ENCODE peak calls at places on chromosomes 2 and 18, in five cellular contexts. One of them, this sample, is unnamed.

GRCh38 chr2:46335404-46335965 is 38.3 kb downstream of the EPAS1 start:
- DNase-seq in trophoblast cell: no peak
- DNase-seq in GM23248: peak; percentile 89
- DNase-seq in MM.1S: no peak
- DNase-seq in mammary epithelial cell: peak; percentile 35
- DNase-seq in this sample: no peak

GRCh38 chr2:27322301-27322765 is 564 bp downstream of the MPV17 start:
- DNase-seq in trophoblast cell: peak; percentile 5
- DNase-seq in GM23248: peak; percentile 48
- DNase-seq in MM.1S: no peak
- DNase-seq in mammary epithelial cell: no peak
- DNase-seq in this sample: peak; percentile 77

GRCh38 chr2:234463626-234464290 is 33.1 kb downstream of the ARL4C start:
- DNase-seq in trophoblast cell: no peak
- DNase-seq in GM23248: no peak
- DNase-seq in MM.1S: no peak
- DNase-seq in mammary epithelial cell: no peak
- DNase-seq in this sample: no peak

GRCh38 chr2:30205456-30205855 is 25.9 kb upstream of the LBH start:
- DNase-seq in trophoblast cell: no peak
- DNase-seq in GM23248: no peak
- DNase-seq in MM.1S: no peak
- DNase-seq in mammary epithelial cell: no peak
- DNase-seq in this sample: no peak

GRCh38 chr2:215861607-215862033 is 151.7 kb downstream of the MREG start:
- DNase-seq in trophoblast cell: no peak
- DNase-seq in GM23248: no peak
- DNase-seq in MM.1S: no peak
- DNase-seq in mammary epithelial cell: no peak
- DNase-seq in this sample: no peak

GRCh38 chr18:76493213-76494107 is 1.6 kb downstream of the ZNF516 start:
- DNase-seq in trophoblast cell: no peak
- DNase-seq in GM23248: peak; percentile 67
- DNase-seq in MM.1S: peak; percentile 48
- DNase-seq in mammary epithelial cell: peak; percentile 40
- DNase-seq in this sample: peak; percentile 94

GRCh38 chr2:235521844-235522243 is 28.0 kb downstream of the AGAP1 start:
- DNase-seq in trophoblast cell: no peak
- DNase-seq in GM23248: peak; percentile 40
- DNase-seq in MM.1S: no peak
- DNase-seq in mammary epithelial cell: no peak
- DNase-seq in this sample: no peak

GRCh38 chr2:204749319-204749718 is 204.0 kb downstream of the PARD3B start:
- DNase-seq in trophoblast cell: no peak
- DNase-seq in GM23248: peak; percentile 89
- DNase-seq in MM.1S: no peak
- DNase-seq in mammary epithelial cell: peak; percentile 62
- DNase-seq in this sample: no peak

GRCh38 chr2:227462972-227463931 is 8.7 kb upstream of the AGFG1 start:
- DNase-seq in trophoblast cell: no peak
- DNase-seq in GM23248: no peak
- DNase-seq in MM.1S: no peak
- DNase-seq in mammary epithelial cell: no peak
- DNase-seq in this sample: peak; percentile 34

GRCh38 chr2:152221870-152222269 is 46.3 kb upstream of the STAM2 start:
- DNase-seq in trophoblast cell: no peak
- DNase-seq in GM23248: peak; percentile 65
- DNase-seq in MM.1S: no peak
- DNase-seq in mammary epithelial cell: no peak
- DNase-seq in this sample: no peak

GRCh38 chr2:113138428-113139322 is 11.3 kb downstream of the IL1RN start:
- DNase-seq in trophoblast cell: peak; percentile 52
- DNase-seq in GM23248: peak; percentile 61
- DNase-seq in MM.1S: peak; percentile 85
- DNase-seq in mammary epithelial cell: peak; percentile 66
- DNase-seq in this sample: peak; percentile 89

GRCh38 chr2:30252723-30253688 is 21.7 kb downstream of the LBH start:
- DNase-seq in trophoblast cell: peak; percentile 94
- DNase-seq in GM23248: peak; percentile 88
- DNase-seq in MM.1S: no peak
- DNase-seq in mammary epithelial cell: peak; percentile 63
- DNase-seq in this sample: no peak

GRCh38 chr18:68507781-68508180 is 207.1 kb downstream of the TMX3 start:
- DNase-seq in trophoblast cell: no peak
- DNase-seq in GM23248: peak; percentile 44
- DNase-seq in MM.1S: no peak
- DNase-seq in mammary epithelial cell: peak; percentile 22
- DNase-seq in this sample: no peak

GRCh38 chr2:147792966-147793617 is 51.7 kb upstream of the ACVR2A start:
- DNase-seq in trophoblast cell: peak; percentile 84
- DNase-seq in GM23248: peak; percentile 34
- DNase-seq in MM.1S: no peak
- DNase-seq in mammary epithelial cell: peak; percentile 19
- DNase-seq in this sample: no peak

GRCh38 chr2:187920511-187920910 is 366.3 kb upstream of the TFPI start:
- DNase-seq in trophoblast cell: no peak
- DNase-seq in GM23248: no peak
- DNase-seq in MM.1S: no peak
- DNase-seq in mammary epithelial cell: no peak
- DNase-seq in this sample: no peak

GRCh38 chr2:134143568-134143967 is 110.3 kb upstream of the MGAT5 start:
- DNase-seq in trophoblast cell: no peak
- DNase-seq in GM23248: no peak
- DNase-seq in MM.1S: no peak
- DNase-seq in mammary epithelial cell: no peak
- DNase-seq in this sample: no peak

GRCh38 chr2:83364264-83364663 is 1094.8 kb downstream of the SUCLG1 start:
- DNase-seq in trophoblast cell: no peak
- DNase-seq in GM23248: peak; percentile 64
- DNase-seq in MM.1S: no peak
- DNase-seq in mammary epithelial cell: no peak
- DNase-seq in this sample: no peak

GRCh38 chr18:51522821-51523220 is 325.3 kb upstream of the MEX3C start:
- DNase-seq in trophoblast cell: peak; percentile 55
- DNase-seq in GM23248: no peak
- DNase-seq in MM.1S: no peak
- DNase-seq in mammary epithelial cell: peak; percentile 87
- DNase-seq in this sample: no peak

GRCh38 chr2:168008796-168009195 is 238.6 kb downstream of the STK39 start:
- DNase-seq in trophoblast cell: no peak
- DNase-seq in GM23248: no peak
- DNase-seq in MM.1S: no peak
- DNase-seq in mammary epithelial cell: no peak
- DNase-seq in this sample: no peak

GRCh38 chr18:24786027-24786426 is 325.6 kb downstream of the HRH4 start:
- DNase-seq in trophoblast cell: no peak
- DNase-seq in GM23248: no peak
- DNase-seq in MM.1S: no peak
- DNase-seq in mammary epithelial cell: peak; percentile 22
- DNase-seq in this sample: no peak

GRCh38 chr18:27922780-27923179 is 254.2 kb downstream of the CDH2 start:
- DNase-seq in trophoblast cell: no peak
- DNase-seq in GM23248: no peak
- DNase-seq in MM.1S: no peak
- DNase-seq in mammary epithelial cell: no peak
- DNase-seq in this sample: no peak

GRCh38 chr2:178827739-178828487 is 20.7 kb upstream of the TTN start:
- DNase-seq in trophoblast cell: no peak
- DNase-seq in GM23248: no peak
- DNase-seq in MM.1S: no peak
- DNase-seq in mammary epithelial cell: no peak
- DNase-seq in this sample: no peak

GRCh38 chr2:237714690-237715458 is 83.7 kb upstream of the RBM44 start:
- DNase-seq in trophoblast cell: peak; percentile 93
- DNase-seq in GM23248: peak; percentile 32
- DNase-seq in MM.1S: no peak
- DNase-seq in mammary epithelial cell: no peak
- DNase-seq in this sample: no peak

GRCh38 chr18:64037812-64038414 is 68.0 kb downstream of the SERPINB8 start:
- DNase-seq in trophoblast cell: no peak
- DNase-seq in GM23248: peak; percentile 15
- DNase-seq in MM.1S: peak; percentile 58
- DNase-seq in mammary epithelial cell: peak; percentile 3
- DNase-seq in this sample: peak; percentile 84

GRCh38 chr2:120630031-120630701 is 105.5 kb upstream of the GLI2 start:
- DNase-seq in trophoblast cell: no peak
- DNase-seq in GM23248: no peak
- DNase-seq in MM.1S: no peak
- DNase-seq in mammary epithelial cell: no peak
- DNase-seq in this sample: no peak

GRCh38 chr18:13760047-13760446 is 33.6 kb downstream of the RNMT start:
- DNase-seq in trophoblast cell: no peak
- DNase-seq in GM23248: no peak
- DNase-seq in MM.1S: no peak
- DNase-seq in mammary epithelial cell: no peak
- DNase-seq in this sample: no peak

DNA sequence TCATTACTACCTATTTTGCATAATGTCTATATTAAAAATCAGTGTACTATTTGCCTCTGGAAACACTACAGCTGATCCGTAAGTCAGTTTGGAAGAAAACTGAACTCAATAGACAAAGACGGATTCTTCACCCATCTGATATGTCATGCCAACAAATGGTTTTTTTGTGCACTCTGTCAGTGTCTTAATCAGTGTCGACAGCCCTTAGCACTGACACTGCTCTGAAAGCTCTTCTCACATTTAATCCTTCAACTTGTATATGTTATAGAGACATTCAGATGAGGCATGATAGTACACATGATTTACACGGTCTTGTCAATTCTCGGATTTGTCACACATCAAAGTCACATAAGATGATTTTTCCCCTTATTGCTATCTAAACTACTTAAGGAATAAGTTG is 347.5 kb upstream of the GALNT5 start:
- DNase-seq in trophoblast cell: no peak
- DNase-seq in GM23248: no peak
- DNase-seq in MM.1S: no peak
- DNase-seq in mammary epithelial cell: no peak
- DNase-seq in this sample: no peak
- H2AFZ ChIP-seq in trophoblast cell: no peak overlapping the region
- H2AFZ ChIP-seq in GM23248: no peak overlapping the region
- H2AFZ ChIP-seq in MM.1S: no peak overlapping the region
- H2AFZ ChIP-seq in mammary epithelial cell: no peak overlapping the region
- H2AFZ ChIP-seq in this sample: no peak overlapping the region

DNA sequence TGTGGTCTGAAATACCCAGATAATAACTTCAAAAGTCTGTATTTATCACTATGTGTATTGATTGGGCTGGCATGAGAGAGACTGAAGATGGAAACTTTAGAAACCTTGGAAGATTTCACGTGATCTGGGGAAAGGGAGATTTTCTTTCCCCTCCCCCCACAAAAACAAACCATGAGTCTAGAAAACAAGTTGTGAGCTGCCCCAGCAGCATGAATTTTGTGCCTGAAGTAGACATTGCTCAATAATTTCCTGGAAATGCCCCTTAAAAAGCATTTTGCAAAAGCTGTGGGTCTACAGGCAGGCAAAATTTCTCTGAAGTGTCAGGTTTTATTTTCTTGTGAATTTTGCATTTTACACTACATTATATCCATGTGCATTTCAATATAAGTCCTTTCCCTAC is 101.8 kb downstream of the ETAA1 start:
- DNase-seq in trophoblast cell: no peak
- DNase-seq in GM23248: no peak
- DNase-seq in MM.1S: no peak
- DNase-seq in mammary epithelial cell: peak; percentile 14
- DNase-seq in this sample: no peak
- H2AFZ ChIP-seq in trophoblast cell: no peak overlapping the region
- H2AFZ ChIP-seq in GM23248: no peak overlapping the region
- H2AFZ ChIP-seq in MM.1S: no peak overlapping the region
- H2AFZ ChIP-seq in mammary epithelial cell: no peak overlapping the region
- H2AFZ ChIP-seq in this sample: no peak overlapping the region

DNA sequence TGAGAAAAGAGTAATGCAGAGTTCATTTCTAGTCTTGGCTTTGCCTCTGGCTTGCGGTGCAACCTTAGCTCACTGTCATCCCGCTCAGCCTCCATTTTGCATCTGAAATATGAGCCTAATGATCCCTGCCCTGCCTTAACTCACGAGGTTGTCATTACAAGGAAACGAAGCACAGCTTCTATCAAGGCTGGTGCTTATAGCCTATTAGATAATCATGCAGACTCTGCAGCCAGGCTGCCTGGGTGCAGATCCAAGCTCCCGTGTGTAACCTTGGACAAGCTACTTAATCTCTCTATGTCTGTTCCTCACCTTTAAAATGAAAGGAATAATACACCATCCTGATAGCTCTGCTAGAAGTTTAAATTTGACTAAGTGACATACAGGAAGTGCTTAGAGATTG is 106.6 kb downstream of the ANTXR1 start:
- DNase-seq in trophoblast cell: no peak
- DNase-seq in GM23248: no peak
- DNase-seq in MM.1S: no peak
- DNase-seq in mammary epithelial cell: no peak
- DNase-seq in this sample: no peak
- H2AFZ ChIP-seq in trophoblast cell: no peak overlapping the region
- H2AFZ ChIP-seq in GM23248: no peak overlapping the region
- H2AFZ ChIP-seq in MM.1S: no peak overlapping the region
- H2AFZ ChIP-seq in mammary epithelial cell: no peak overlapping the region
- H2AFZ ChIP-seq in this sample: peak overlapping the region; percentile 68

GRCh38 chr2:191051177-191051576 is 37.2 kb upstream of the STAT1 start:
- DNase-seq in trophoblast cell: no peak
- DNase-seq in GM23248: peak; percentile 52
- DNase-seq in MM.1S: no peak
- DNase-seq in mammary epithelial cell: no peak
- DNase-seq in this sample: no peak
- H2AFZ ChIP-seq in trophoblast cell: no peak overlapping the region
- H2AFZ ChIP-seq in GM23248: peak overlapping the region; percentile 2
- H2AFZ ChIP-seq in MM.1S: no peak overlapping the region
- H2AFZ ChIP-seq in mammary epithelial cell: peak overlapping the region; percentile 10
- H2AFZ ChIP-seq in this sample: no peak overlapping the region

This sample was measured in Karpas-422.